ENCODE peak calls at places on chromosomes 5 and 9, in four cellular contexts. O is HepG2, P is HEK293T, E is GM12878. N is an unnamed sample.
A peak's percentile ranks its signal among the peaks of the same experiment; 100 is the strongest.

GRCh38 chr5:142313693-142314092 is 11.1 kb downstream of the SPRY4 start:
- DNase-seq in P (no peak), O (no peak), E (no peak), N (no peak)

GRCh38 chr5:174503461-174504265 is 220.7 kb upstream of the MSX2 start:
- DNase-seq in E (no peak), O (no peak), P (peak; percentile 66), N (no peak)

GRCh38 chr9:111572945-111573604 is 26.4 kb downstream of the PTGR1 start:
- DNase-seq in O (no peak), E (no peak), P (peak; percentile 26), N (no peak)

GRCh38 chr9:132878695-132879064 is at the start of gene SPACA9:
- DNase-seq in P (peak; percentile 72), O (no peak), E (no peak), N (peak; percentile 55)

GRCh38 chr5:180070726-180071417 is 687 bp downstream of the RNF130 start:
- DNase-seq in O (no peak), E (no peak), P (peak; percentile 52), N (no peak)

GRCh38 chr5:150438873-150439546 is 10.5 kb downstream of the RPS14 start:
- DNase-seq in E (no peak), P (peak; percentile 63), O (peak; percentile 51), N (peak; percentile 57)

GRCh38 chr9:104905931-104906330 is 22.0 kb downstream of the ABCA1 start:
- DNase-seq in O (no peak), E (no peak), P (no peak), N (no peak)

GRCh38 chr9:118522093-118523028 is 818.2 kb downstream of the TLR4 start:
- DNase-seq in P (peak; percentile 56), E (peak; percentile 34), O (peak; percentile 8), N (peak; percentile 11)

GRCh38 chr9:125820100-125820804 is 73.1 kb downstream of the PBX3 start:
- DNase-seq in E (no peak), O (no peak), P (no peak), N (no peak)

GRCh38 chr5:125298711-125299379 is 552.4 kb upstream of the ZNF608 start:
- DNase-seq in P (no peak), O (no peak), E (no peak), N (no peak)

GRCh38 chr5:96595300-96596090 is 66.7 kb upstream of the CAST start:
- DNase-seq in O (peak; percentile 10), E (no peak), P (peak; percentile 28), N (peak; percentile 30)

GRCh38 chr5:128035689-128036088 is 47.9 kb upstream of the SLC12A2 start:
- DNase-seq in P (peak; percentile 6), O (no peak), E (no peak), N (no peak)

GRCh38 chr5:172553838-172554344 is 87.2 kb upstream of the NEURL1B start:
- DNase-seq in P (no peak), O (no peak), E (no peak), N (no peak)

GRCh38 chr5:17302590-17302989 is 85.2 kb downstream of the BASP1 start:
- DNase-seq in O (no peak), P (no peak), E (no peak), N (no peak)

GRCh38 chr9:128438343-128439109 is 17.3 kb upstream of the ODF2 start:
- DNase-seq in P (peak; percentile 89), E (no peak), O (peak; percentile 68), N (peak; percentile 92)

GRCh38 chr9:30677256-30677655 is 1707.2 kb upstream of the ACO1 start:
- DNase-seq in O (no peak), E (no peak), P (no peak), N (no peak)

GRCh38 chr9:134605969-134606363 is 35.6 kb upstream of the COL5A1 start:
- DNase-seq in P (no peak), E (no peak), O (no peak), N (no peak)
- TF ChIP-seq FOXK2 in P (no peak), E (no peak), O (no peak), N (no peak)

DNA sequence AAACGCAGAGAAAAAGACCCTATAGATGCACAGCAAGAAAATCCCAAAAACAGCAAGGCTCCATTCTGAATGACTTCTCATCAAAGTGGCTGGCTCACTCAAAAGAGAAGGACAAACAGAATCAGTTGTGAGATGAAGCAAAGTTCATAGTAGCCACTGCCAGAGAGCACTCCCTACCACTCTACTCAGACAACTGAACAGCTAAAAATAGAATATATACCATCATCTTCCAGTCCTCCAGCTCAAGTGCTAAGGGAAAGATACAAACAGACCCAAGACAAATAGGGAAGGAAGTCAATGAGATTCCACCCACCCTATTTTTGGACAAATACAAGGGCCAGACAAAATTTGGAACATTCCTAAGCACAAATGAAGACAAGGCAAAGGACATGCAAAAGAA is 20.6 kb downstream of the GNAQ start:
- DNase-seq in O (no peak), P (no peak), E (no peak), N (no peak)
- TF ChIP-seq FOXK2 in O (no peak), P (no peak), E (no peak), N (no peak)

GRCh38 chr5:67998709-67999251 is 216.8 kb upstream of the PIK3R1 start:
- DNase-seq in O (no peak), P (no peak), E (no peak), N (no peak)

GRCh38 chr5:67996596-67996995 is 219.0 kb upstream of the PIK3R1 start:
- DNase-seq in P (no peak), E (no peak), O (no peak), N (no peak)

GRCh38 chr5:67997148-67997547 is 218.4 kb upstream of the PIK3R1 start:
- DNase-seq in P (no peak), O (no peak), E (no peak), N (no peak)

GRCh38 chr5:68000805-68001204 is 214.8 kb upstream of the PIK3R1 start:
- DNase-seq in E (no peak), O (no peak), P (no peak), N (no peak)

GRCh38 chr5:67997892-67998457 is 217.6 kb upstream of the PIK3R1 start:
- DNase-seq in O (no peak), E (no peak), P (no peak), N (no peak)
- TF ChIP-seq FOXK2 in O (no peak), E (no peak), P (no peak), N (no peak)

DNA sequence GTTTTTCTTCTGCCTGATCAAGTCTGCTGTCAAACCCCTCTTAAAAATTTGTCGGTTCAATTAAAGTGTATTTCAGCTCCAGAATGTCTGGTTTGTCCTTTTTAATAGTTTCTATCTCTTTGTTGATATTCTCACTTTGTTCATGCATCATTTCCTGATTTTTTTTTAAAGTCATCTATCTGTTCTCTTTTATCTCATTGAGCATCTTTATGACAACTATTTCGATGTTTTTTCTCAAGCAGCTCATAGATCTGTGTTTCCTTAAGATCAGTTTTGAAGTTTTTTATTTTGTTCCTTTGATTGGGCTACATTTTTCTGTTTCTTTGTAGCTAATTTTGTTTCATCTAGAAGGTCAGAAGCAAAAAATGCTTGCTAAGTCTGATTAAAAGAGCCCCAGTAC is 53.7 kb downstream of the FGD3 start:
- DNase-seq in P (no peak), E (no peak), O (no peak), N (no peak)
- TF ChIP-seq FOXK2 in P (no peak), E (no peak), O (no peak), N (no peak)

GRCh38 chr9:138112791-138113600 is 235.4 kb downstream of the CACNA1B start:
- DNase-seq in P (no peak), O (no peak), E (no peak), N (no peak)
- TF ChIP-seq FOXK2 in P (no peak), O (no peak), E (no peak), N (no peak)

DNA sequence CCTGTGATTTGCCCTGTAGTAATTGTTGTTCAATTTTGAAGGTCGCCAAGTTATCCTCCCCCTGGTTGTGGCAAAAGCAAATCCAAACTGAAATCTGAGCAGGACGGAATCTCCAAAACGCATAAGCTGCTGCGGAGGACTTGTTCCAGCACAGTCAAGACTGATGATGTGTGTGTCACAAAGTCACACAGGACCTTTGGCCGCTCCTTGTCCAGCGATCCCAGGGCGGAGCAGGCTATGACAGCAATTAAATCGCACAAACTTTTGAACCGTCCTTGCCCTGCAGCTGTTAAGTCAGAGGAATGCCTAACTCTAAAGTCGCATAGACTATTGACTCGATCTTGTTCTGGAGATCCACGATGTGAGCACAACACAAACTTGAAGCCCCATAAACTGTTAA is 128.4 kb downstream of the PARP8 start:
- DNase-seq in O (no peak), P (no peak), E (no peak), N (no peak)
- TF ChIP-seq FOXK2 in O (no peak), P (no peak), E (no peak), N (no peak)

GRCh38 chr5:73158313-73158712 is 14.7 kb upstream of the TMEM174 start:
- DNase-seq in P (no peak), E (no peak), O (no peak), N (no peak)
- TF ChIP-seq FOXK2 in P (no peak), E (no peak), O (no peak), N (no peak)

DNA sequence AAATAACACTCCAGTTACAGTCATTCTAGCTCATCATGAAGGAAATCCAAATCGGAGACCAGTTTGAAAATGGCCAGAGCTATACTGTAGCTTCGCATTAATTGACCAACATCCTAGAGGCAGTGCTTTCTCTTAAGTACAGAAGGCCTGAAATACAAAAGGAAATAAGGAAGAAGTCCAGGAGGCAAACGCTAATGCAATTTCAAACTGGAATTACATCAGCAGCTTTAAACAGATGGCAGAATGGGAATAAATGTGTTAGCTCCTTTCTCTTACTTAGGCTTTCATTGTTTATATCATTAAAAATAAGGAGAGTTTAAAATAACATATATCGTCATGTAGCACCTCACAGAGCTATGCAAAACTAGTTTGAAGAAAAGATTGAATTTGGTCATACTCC is 197.0 kb downstream of the SEC61B start:
- DNase-seq in O (no peak), E (no peak), P (no peak), N (no peak)
- TF ChIP-seq FOXK2 in O (no peak), E (no peak), P (no peak), N (no peak)

DNA sequence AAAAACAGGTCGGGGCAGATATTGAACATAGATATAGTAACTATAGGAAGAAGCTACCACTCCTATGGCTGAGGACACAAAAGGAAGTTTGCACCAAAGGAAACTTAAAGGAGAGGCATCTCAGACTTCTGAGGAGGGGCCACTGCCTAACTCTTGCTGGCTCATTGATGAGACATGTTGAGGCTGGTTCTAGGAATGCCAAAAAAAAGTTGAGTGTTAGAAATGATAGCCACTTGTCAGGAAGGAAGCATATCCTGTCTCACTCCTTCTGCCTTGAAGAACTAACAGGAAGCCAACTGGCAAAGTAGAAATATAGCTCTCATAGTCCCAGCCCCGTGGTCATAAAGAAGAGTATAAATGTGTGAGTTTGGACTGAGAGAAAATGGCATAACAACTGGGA is 23.3 kb upstream of the STOM start:
- DNase-seq in E (no peak), P (no peak), O (no peak), N (peak; percentile 30)
- TF ChIP-seq FOXK2 in E (no peak), P (no peak), O (no peak), N (no peak)